ENCODE peak calls at places on chromosomes 2 and 18, in six cellular contexts. G is WERI-Rb-1; T is iPS-NIHi11; M is stimulated activated naive B cell treated with anti-CD40 and anti-IgM and Interleukin-4, amounts not matched to agents 10 μg/mL and 1 μg/mL and 100 μg/mL, for 72 hours; X is astrocyte of the spinal cord; Q is AG04450. C is an unnamed sample.

GRCh38 chr2:11750422-11750821 is 4.0 kb downstream of the LPIN1 start:
- DNase-seq in G (no peak), T (no peak), M (no peak), X (peak), Q (no peak), C (peak)

GRCh38 chr2:75321558-75321957 is 122.2 kb upstream of the TACR1 start:
- DNase-seq in G (no peak), T (no peak), M (no peak), X (no peak), Q (no peak), C (no peak)

GRCh38 chr2:60808330-60808801 is 52.3 kb downstream of the PAPOLG start:
- DNase-seq in G (peak), T (no peak), M (no peak), X (no peak), Q (no peak), C (no peak)

GRCh38 chr2:73212448-73213176 is 1.4 kb upstream of the SMYD5 start:
- DNase-seq in G (peak), T (peak), M (peak), X (peak), Q (peak), C (peak)

GRCh38 chr2:63950414-63950813 is 68.8 kb downstream of the VPS54 start:
- DNase-seq in G (no peak), T (no peak), M (no peak), X (no peak), Q (no peak), C (no peak)

GRCh38 chr2:230664128-230664527 is 48.5 kb upstream of the CAB39 start:
- DNase-seq in G (no peak), T (no peak), M (no peak), X (peak), Q (no peak), C (peak)

GRCh38 chr2:135490381-135490780 is 40.6 kb downstream of the ZRANB3 start:
- DNase-seq in G (no peak), T (no peak), M (no peak), X (peak), Q (no peak), C (no peak)

GRCh38 chr2:237861875-237862527 is 2.6 kb downstream of the RAMP1 start:
- DNase-seq in G (no peak), T (no peak), M (no peak), X (no peak), Q (no peak), C (no peak)

GRCh38 chr2:9941196-9941995 is 10.1 kb upstream of the GRHL1 start:
- DNase-seq in G (no peak), T (no peak), M (no peak), X (peak), Q (peak), C (no peak)

GRCh38 chr2:19369341-19369955 is 11.0 kb upstream of the OSR1 start:
- DNase-seq in G (no peak), T (no peak), M (no peak), X (peak), Q (no peak), C (no peak)

GRCh38 chr2:231386446-231386845 is 9.1 kb upstream of the B3GNT7 start:
- DNase-seq in G (no peak), T (no peak), M (no peak), X (peak), Q (peak), C (no peak)

GRCh38 chr2:101418704-101419663 is 31.7 kb upstream of the CREG2 start:
- DNase-seq in G (peak), T (peak), M (peak), X (peak), Q (peak), C (peak)

GRCh38 chr2:7378642-7379041 is 461.4 kb downstream of the RNF144A start:
- DNase-seq in G (peak), T (no peak), M (no peak), X (no peak), Q (no peak), C (no peak)

GRCh38 chr18:57029761-57030160 is 117.1 kb upstream of the BOD1L2 start:
- DNase-seq in G (peak), T (no peak), M (no peak), X (no peak), Q (no peak), C (no peak)

GRCh38 chr2:217945530-217945929 is 57.3 kb downstream of the TNS1 start:
- DNase-seq in G (no peak), T (no peak), M (no peak), X (no peak), Q (no peak), C (no peak)

GRCh38 chr2:241019441-241020139 is 21.2 kb downstream of the SNED1 start:
- DNase-seq in G (no peak), T (no peak), M (no peak), X (no peak), Q (no peak), C (no peak)

GRCh38 chr18:52937840-52938239 is 597.8 kb downstream of the DCC start:
- DNase-seq in G (no peak), T (no peak), M (no peak), X (no peak), Q (no peak), C (no peak)

GRCh38 chr2:144324446-144325045 is 195.4 kb downstream of the ZEB2 start:
- DNase-seq in G (no peak), T (no peak), M (no peak), X (no peak), Q (no peak), C (peak)

GRCh38 chr2:20225294-20226151 is 593 bp upstream of the SDC1 start:
- DNase-seq in G (peak), T (peak), M (peak), X (peak), Q (no peak), C (peak)

GRCh38 chr18:76487076-76487475 is 8.0 kb downstream of the ZNF516 start:
- DNase-seq in G (no peak), T (no peak), M (no peak), X (no peak), Q (no peak), C (no peak)

GRCh38 chr2:24104906-24105305 is 18.2 kb downstream of the PFN4 start:
- DNase-seq in G (no peak), T (no peak), M (no peak), X (no peak), Q (no peak), C (no peak)

GRCh38 chr18:34709631-34710429 is at the start of gene DTNA:
- DNase-seq in G (no peak), T (peak), M (no peak), X (peak), Q (peak), C (no peak)

GRCh38 chr2:47272031-47272864 is 117.1 kb upstream of the STPG4 start:
- DNase-seq in G (peak), T (peak), M (peak), X (peak), Q (no peak), C (peak)

GRCh38 chr2:113251118-113251517 is 27.6 kb downstream of the PAX8 start:
- DNase-seq in G (no peak), T (no peak), M (no peak), X (no peak), Q (no peak), C (peak)

GRCh38 chr18:7579176-7579922 is 12.2 kb downstream of the PTPRM start:
- DNase-seq in G (no peak), T (no peak), M (no peak), X (no peak), Q (no peak), C (no peak)

GRCh38 chr2:26184086-26184485 is 11.2 kb downstream of the GAREM2 start:
- DNase-seq in G (no peak), T (no peak), M (no peak), X (no peak), Q (no peak), C (no peak)

GRCh38 chr2:191401287-191401686 is 156.1 kb downstream of the MYO1B start:
- DNase-seq in G (no peak), T (peak), M (no peak), X (peak), Q (no peak), C (no peak)

GRCh38 chr2:15968280-15969178 is 28.2 kb downstream of the MYCN start:
- DNase-seq in G (peak), T (no peak), M (no peak), X (no peak), Q (no peak), C (peak)

GRCh38 chr2:218711550-218711929 is 905 bp downstream of the TTLL4 start:
- DNase-seq in G (no peak), T (no peak), M (no peak), X (peak), Q (no peak), C (no peak)

GRCh38 chr2:48295421-48295820 is 234.5 kb upstream of the STON1 start:
- DNase-seq in G (no peak), T (no peak), M (no peak), X (no peak), Q (no peak), C (no peak)